ENCODE peak calls at places on chromosomes 5 and 9, in eight cellular contexts. One of them, this sample, is unnamed.

GRCh38 chr5:31853398-31854135 is 214.6 kb downstream of the PDZD2 start:
- DNase-seq in GM12892: no peak
- DNase-seq in esophagus muscularis mucosa: no peak
- DNase-seq in GM23338: peak
- DNase-seq in stomach: peak
- DNase-seq in transverse colon: no peak
- DNase-seq in breast epithelium: no peak
- DNase-seq in HCT116: no peak
- DNase-seq in this sample: no peak

GRCh38 chr9:114898741-114899140 is 31.6 kb downstream of the TNFSF8 start:
- DNase-seq in esophagus muscularis mucosa: no peak
- DNase-seq in breast epithelium: no peak
- DNase-seq in HCT116: no peak
- DNase-seq in stomach: peak
- DNase-seq in transverse colon: peak
- DNase-seq in GM23338: no peak
- DNase-seq in GM12892: peak
- DNase-seq in this sample: peak

GRCh38 chr9:130258999-130259398 is 6.6 kb upstream of the HMCN2 start:
- DNase-seq in stomach: no peak
- DNase-seq in GM12892: no peak
- DNase-seq in breast epithelium: no peak
- DNase-seq in HCT116: no peak
- DNase-seq in esophagus muscularis mucosa: no peak
- DNase-seq in transverse colon: no peak
- DNase-seq in GM23338: peak
- DNase-seq in this sample: no peak

GRCh38 chr5:174177976-174178600 is 132.6 kb downstream of the NSG2 start:
- DNase-seq in stomach: no peak
- DNase-seq in breast epithelium: no peak
- DNase-seq in esophagus muscularis mucosa: peak
- DNase-seq in HCT116: no peak
- DNase-seq in GM23338: no peak
- DNase-seq in GM12892: no peak
- DNase-seq in transverse colon: no peak
- DNase-seq in this sample: no peak

GRCh38 chr9:77455312-77455927 is 192.7 kb downstream of the GNA14 start:
- DNase-seq in GM23338: peak
- DNase-seq in GM12892: no peak
- DNase-seq in transverse colon: peak
- DNase-seq in breast epithelium: no peak
- DNase-seq in esophagus muscularis mucosa: no peak
- DNase-seq in HCT116: peak
- DNase-seq in stomach: peak
- DNase-seq in this sample: no peak

GRCh38 chr5:113061851-113062631 is 85.4 kb downstream of the DCP2 start:
- DNase-seq in GM12892: no peak
- DNase-seq in GM23338: no peak
- DNase-seq in HCT116: no peak
- DNase-seq in transverse colon: no peak
- DNase-seq in esophagus muscularis mucosa: no peak
- DNase-seq in breast epithelium: no peak
- DNase-seq in stomach: no peak
- DNase-seq in this sample: no peak

GRCh38 chr9:13919386-13919785 is 394.6 kb downstream of the NFIB start:
- DNase-seq in esophagus muscularis mucosa: no peak
- DNase-seq in GM12892: no peak
- DNase-seq in GM23338: no peak
- DNase-seq in breast epithelium: no peak
- DNase-seq in stomach: no peak
- DNase-seq in transverse colon: no peak
- DNase-seq in HCT116: no peak
- DNase-seq in this sample: no peak

GRCh38 chr5:156121234-156121633 is 205.7 kb upstream of the SGCD start:
- DNase-seq in GM12892: no peak
- DNase-seq in esophagus muscularis mucosa: no peak
- DNase-seq in breast epithelium: no peak
- DNase-seq in transverse colon: no peak
- DNase-seq in GM23338: no peak
- DNase-seq in stomach: no peak
- DNase-seq in HCT116: no peak
- DNase-seq in this sample: no peak

GRCh38 chr9:82284758-82285157 is 296.2 kb downstream of the SPATA31D1 start:
- DNase-seq in transverse colon: no peak
- DNase-seq in breast epithelium: no peak
- DNase-seq in GM12892: no peak
- DNase-seq in GM23338: no peak
- DNase-seq in HCT116: no peak
- DNase-seq in stomach: no peak
- DNase-seq in esophagus muscularis mucosa: no peak
- DNase-seq in this sample: no peak

GRCh38 chr9:106059886-106060285 is 365.5 kb downstream of the TMEM38B start:
- DNase-seq in breast epithelium: no peak
- DNase-seq in esophagus muscularis mucosa: no peak
- DNase-seq in GM23338: no peak
- DNase-seq in transverse colon: no peak
- DNase-seq in stomach: no peak
- DNase-seq in HCT116: no peak
- DNase-seq in GM12892: no peak
- DNase-seq in this sample: no peak

GRCh38 chr5:1821862-1822261 is 20.7 kb downstream of the NDUFS6 start:
- DNase-seq in GM12892: no peak
- DNase-seq in breast epithelium: no peak
- DNase-seq in GM23338: no peak
- DNase-seq in esophagus muscularis mucosa: no peak
- DNase-seq in HCT116: no peak
- DNase-seq in transverse colon: no peak
- DNase-seq in stomach: no peak
- DNase-seq in this sample: no peak

GRCh38 chr5:179122411-179123108 is 62.4 kb downstream of the ZNF354C start:
- DNase-seq in breast epithelium: peak
- DNase-seq in stomach: peak
- DNase-seq in GM23338: no peak
- DNase-seq in GM12892: no peak
- DNase-seq in esophagus muscularis mucosa: no peak
- DNase-seq in HCT116: no peak
- DNase-seq in transverse colon: no peak
- DNase-seq in this sample: no peak

GRCh38 chr9:4262735-4263141 is 37.1 kb downstream of the GLIS3 start:
- DNase-seq in GM23338: peak
- DNase-seq in transverse colon: no peak
- DNase-seq in GM12892: no peak
- DNase-seq in HCT116: peak
- DNase-seq in stomach: no peak
- DNase-seq in breast epithelium: no peak
- DNase-seq in esophagus muscularis mucosa: no peak
- DNase-seq in this sample: no peak

GRCh38 chr5:59222687-59223511 is 640.0 kb downstream of the RAB3C start:
- DNase-seq in GM12892: no peak
- DNase-seq in esophagus muscularis mucosa: no peak
- DNase-seq in breast epithelium: no peak
- DNase-seq in stomach: no peak
- DNase-seq in HCT116: no peak
- DNase-seq in transverse colon: peak
- DNase-seq in GM23338: no peak
- DNase-seq in this sample: no peak

GRCh38 chr9:87694236-87694755 is 31.6 kb upstream of the CTSL start:
- DNase-seq in breast epithelium: no peak
- DNase-seq in GM23338: no peak
- DNase-seq in GM12892: no peak
- DNase-seq in stomach: no peak
- DNase-seq in esophagus muscularis mucosa: no peak
- DNase-seq in transverse colon: no peak
- DNase-seq in HCT116: no peak
- DNase-seq in this sample: no peak

GRCh38 chr5:926416-927171 is 33.9 kb downstream of the TRIP13 start:
- DNase-seq in GM12892: peak
- DNase-seq in GM23338: peak
- DNase-seq in esophagus muscularis mucosa: no peak
- DNase-seq in breast epithelium: no peak
- DNase-seq in HCT116: no peak
- DNase-seq in stomach: no peak
- DNase-seq in transverse colon: no peak
- DNase-seq in this sample: peak

GRCh38 chr5:143258559-143259253 is 144.8 kb downstream of the NR3C1 start:
- DNase-seq in stomach: no peak
- DNase-seq in GM12892: no peak
- DNase-seq in esophagus muscularis mucosa: no peak
- DNase-seq in breast epithelium: no peak
- DNase-seq in transverse colon: no peak
- DNase-seq in GM23338: no peak
- DNase-seq in HCT116: no peak
- DNase-seq in this sample: no peak

GRCh38 chr5:110726249-110727024 is at the start of gene TMEM232:
- DNase-seq in esophagus muscularis mucosa: no peak
- DNase-seq in breast epithelium: peak
- DNase-seq in HCT116: no peak
- DNase-seq in transverse colon: peak
- DNase-seq in GM23338: peak
- DNase-seq in GM12892: no peak
- DNase-seq in stomach: peak
- DNase-seq in this sample: no peak

GRCh38 chr9:99356512-99356971 is 134.5 kb downstream of the SEC61B start:
- DNase-seq in breast epithelium: no peak
- DNase-seq in esophagus muscularis mucosa: no peak
- DNase-seq in HCT116: no peak
- DNase-seq in GM12892: no peak
- DNase-seq in GM23338: no peak
- DNase-seq in transverse colon: peak
- DNase-seq in stomach: no peak
- DNase-seq in this sample: no peak

GRCh38 chr9:117645245-117645636 is 59.0 kb upstream of the TLR4 start:
- DNase-seq in stomach: no peak
- DNase-seq in GM23338: no peak
- DNase-seq in transverse colon: no peak
- DNase-seq in GM12892: no peak
- DNase-seq in HCT116: no peak
- DNase-seq in breast epithelium: no peak
- DNase-seq in esophagus muscularis mucosa: no peak
- DNase-seq in this sample: no peak

GRCh38 chr5:176416123-176416924 is at the start of gene CLTB:
- DNase-seq in GM23338: peak
- DNase-seq in GM12892: peak
- DNase-seq in stomach: peak
- DNase-seq in transverse colon: peak
- DNase-seq in esophagus muscularis mucosa: peak
- DNase-seq in breast epithelium: peak
- DNase-seq in HCT116: peak
- DNase-seq in this sample: peak
- TF ChIP-seq POLR2AphosphoS5 in GM23338: peak
- TF ChIP-seq POLR2AphosphoS5 in GM12892: no peak
- TF ChIP-seq POLR2AphosphoS5 in stomach: peak
- TF ChIP-seq POLR2AphosphoS5 in transverse colon: peak
- TF ChIP-seq POLR2AphosphoS5 in esophagus muscularis mucosa: peak
- TF ChIP-seq POLR2AphosphoS5 in breast epithelium: no peak
- TF ChIP-seq POLR2AphosphoS5 in HCT116: peak
- TF ChIP-seq POLR2AphosphoS5 in this sample: no peak

GRCh38 chr5:60945760-60946253 is 802 bp downstream of the NDUFAF2 start:
- DNase-seq in breast epithelium: no peak
- DNase-seq in transverse colon: no peak
- DNase-seq in HCT116: no peak
- DNase-seq in GM12892: no peak
- DNase-seq in GM23338: peak
- DNase-seq in stomach: peak
- DNase-seq in esophagus muscularis mucosa: peak
- DNase-seq in this sample: no peak
- TF ChIP-seq POLR2AphosphoS5 in breast epithelium: no peak
- TF ChIP-seq POLR2AphosphoS5 in transverse colon: no peak
- TF ChIP-seq POLR2AphosphoS5 in HCT116: no peak
- TF ChIP-seq POLR2AphosphoS5 in GM12892: no peak
- TF ChIP-seq POLR2AphosphoS5 in GM23338: no peak
- TF ChIP-seq POLR2AphosphoS5 in stomach: no peak
- TF ChIP-seq POLR2AphosphoS5 in esophagus muscularis mucosa: no peak
- TF ChIP-seq POLR2AphosphoS5 in this sample: no peak

GRCh38 chr9:27572918-27573698 is at the start of gene C9orf72:
- DNase-seq in transverse colon: peak
- DNase-seq in GM12892: peak
- DNase-seq in HCT116: no peak
- DNase-seq in stomach: peak
- DNase-seq in esophagus muscularis mucosa: peak
- DNase-seq in GM23338: peak
- DNase-seq in breast epithelium: peak
- DNase-seq in this sample: peak

GRCh38 chr9:27569406-27569805 is 3.9 kb downstream of the C9orf72 start:
- DNase-seq in transverse colon: no peak
- DNase-seq in esophagus muscularis mucosa: no peak
- DNase-seq in breast epithelium: no peak
- DNase-seq in HCT116: no peak
- DNase-seq in stomach: no peak
- DNase-seq in GM23338: no peak
- DNase-seq in GM12892: no peak
- DNase-seq in this sample: no peak

GRCh38 chr9:27572036-27572435 is 1.2 kb downstream of the C9orf72 start:
- DNase-seq in breast epithelium: no peak
- DNase-seq in esophagus muscularis mucosa: no peak
- DNase-seq in GM12892: no peak
- DNase-seq in GM23338: no peak
- DNase-seq in transverse colon: no peak
- DNase-seq in stomach: no peak
- DNase-seq in HCT116: no peak
- DNase-seq in this sample: no peak

GRCh38 chr9:27572566-27572917 is 739 bp downstream of the C9orf72 start:
- DNase-seq in esophagus muscularis mucosa: peak
- DNase-seq in HCT116: no peak
- DNase-seq in GM12892: no peak
- DNase-seq in breast epithelium: no peak
- DNase-seq in stomach: peak
- DNase-seq in transverse colon: peak
- DNase-seq in GM23338: peak
- DNase-seq in this sample: no peak

DNA sequence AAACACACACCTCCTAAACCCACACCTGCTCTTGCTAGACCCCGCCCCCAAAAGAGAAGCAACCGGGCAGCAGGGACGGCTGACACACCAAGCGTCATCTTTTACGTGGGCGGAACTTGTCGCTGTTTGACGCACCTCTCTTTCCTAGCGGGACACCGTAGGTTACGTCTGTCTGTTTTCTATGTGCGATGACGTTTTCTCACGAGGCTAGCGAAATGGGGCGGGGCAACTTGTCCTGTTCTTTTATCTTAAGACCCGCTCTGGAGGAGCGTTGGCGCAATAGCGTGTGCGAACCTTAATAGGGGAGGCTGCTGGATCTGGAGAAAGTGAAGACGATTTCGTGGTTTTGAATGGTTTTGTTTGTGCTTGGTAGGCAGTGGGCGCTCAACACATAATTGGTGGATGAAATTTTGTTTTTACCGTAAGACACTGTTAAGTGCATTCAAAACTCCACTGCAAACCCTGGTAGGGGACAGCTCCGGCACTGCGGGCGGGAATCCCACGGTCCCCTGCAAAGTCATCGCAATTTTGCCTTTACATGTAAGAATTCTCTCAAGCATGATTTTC is 501 bp upstream of the C9orf72 start:
- DNase-seq in breast epithelium: peak
- DNase-seq in HCT116: peak
- DNase-seq in stomach: peak
- DNase-seq in esophagus muscularis mucosa: peak
- DNase-seq in GM12892: peak
- DNase-seq in transverse colon: peak
- DNase-seq in GM23338: peak
- DNase-seq in this sample: peak
- TF ChIP-seq POLR2AphosphoS5 in breast epithelium: peak
- TF ChIP-seq POLR2AphosphoS5 in HCT116: peak
- TF ChIP-seq POLR2AphosphoS5 in stomach: peak
- TF ChIP-seq POLR2AphosphoS5 in esophagus muscularis mucosa: peak
- TF ChIP-seq POLR2AphosphoS5 in GM12892: peak
- TF ChIP-seq POLR2AphosphoS5 in transverse colon: peak
- TF ChIP-seq POLR2AphosphoS5 in GM23338: peak
- TF ChIP-seq POLR2AphosphoS5 in this sample: no peak

GRCh38 chr5:150589791-150590601 is 50.5 kb upstream of the SYNPO start:
- DNase-seq in GM23338: peak
- DNase-seq in breast epithelium: no peak
- DNase-seq in HCT116: no peak
- DNase-seq in esophagus muscularis mucosa: no peak
- DNase-seq in stomach: peak
- DNase-seq in transverse colon: peak
- DNase-seq in GM12892: no peak
- DNase-seq in this sample: no peak
- TF ChIP-seq POLR2AphosphoS5 in GM23338: no peak
- TF ChIP-seq POLR2AphosphoS5 in breast epithelium: peak
- TF ChIP-seq POLR2AphosphoS5 in HCT116: no peak
- TF ChIP-seq POLR2AphosphoS5 in esophagus muscularis mucosa: peak
- TF ChIP-seq POLR2AphosphoS5 in stomach: no peak
- TF ChIP-seq POLR2AphosphoS5 in transverse colon: no peak
- TF ChIP-seq POLR2AphosphoS5 in GM12892: no peak
- TF ChIP-seq POLR2AphosphoS5 in this sample: no peak

This sample was measured in GM12891.